ENCODE peak calls at places on chromosomes 7 and 10, in six cellular contexts. B is OCI-LY7; U is epithelial cell of esophagus; L is CD8-positive, alpha-beta T cell; Z is thoracic aorta; I is right lobe of liver. O is an unnamed sample.
A peak's percentile ranks its signal among the peaks of the same experiment; 100 is the strongest.

GRCh38 chr10:5576780-5577472 is 52.2 kb downstream of the CALML3 start:
- DNase-seq in B (no peak), U (peak; percentile 31), L (no peak), Z (no peak), I (no peak), O (no peak)

GRCh38 chr10:28532509-28533314 is at the start of gene WAC:
- DNase-seq in B (peak; percentile 95), U (peak; percentile 94), L (peak; percentile 94), Z (peak; percentile 73), I (peak; percentile 97), O (peak; percentile 94)

GRCh38 chr7:85851571-85852193 is 664.8 kb upstream of the SEMA3D start:
- DNase-seq in B (peak; percentile 21), U (peak; percentile 58), L (no peak), Z (no peak), I (no peak), O (peak; percentile 79)

GRCh38 chr7:90624128-90624980 is 28.2 kb downstream of the CDK14 start:
- DNase-seq in B (no peak), U (peak; percentile 44), L (no peak), Z (no peak), I (no peak), O (peak; percentile 69)

GRCh38 chr7:5421626-5422323 is 1.9 kb downstream of the TNRC18 start:
- DNase-seq in B (no peak), U (no peak), L (no peak), Z (no peak), I (peak; percentile 85), O (peak; percentile 77)

GRCh38 chr10:34731213-34731612 is 83.9 kb downstream of the PARD3 start:
- DNase-seq in B (no peak), U (no peak), L (no peak), Z (no peak), I (no peak), O (no peak)

GRCh38 chr10:104339469-104340098 is 1.3 kb upstream of the ITPRIP start:
- DNase-seq in B (no peak), U (peak; percentile 70), L (no peak), Z (no peak), I (peak; percentile 80), O (peak; percentile 90)

GRCh38 chr7:6501586-6502564 is 49.4 kb downstream of the GRID2IP start:
- DNase-seq in B (no peak), U (no peak), L (no peak), Z (no peak), I (no peak), O (no peak)

GRCh38 chr10:69573056-69573806 is at the start of gene NEUROG3:
- DNase-seq in B (peak; percentile 27), U (no peak), L (no peak), Z (no peak), I (no peak), O (no peak)

GRCh38 chr10:77673086-77673485 is 35.5 kb upstream of the KCNMA1 start:
- DNase-seq in B (no peak), U (no peak), L (no peak), Z (no peak), I (no peak), O (peak; percentile 31)

GRCh38 chr7:96800824-96801223 is 91.2 kb upstream of the SEM1 start:
- DNase-seq in B (no peak), U (peak; percentile 49), L (no peak), Z (no peak), I (peak; percentile 43), O (no peak)

GRCh38 chr7:31633894-31634494 is 53.0 kb upstream of the PPP1R17 start:
- DNase-seq in B (peak; percentile 20), U (peak; percentile 80), L (no peak), Z (no peak), I (peak; percentile 69), O (peak; percentile 56)

GRCh38 chr10:14468022-14468421 is 137.3 kb upstream of the FRMD4A start:
- DNase-seq in B (no peak), U (no peak), L (no peak), Z (no peak), I (no peak), O (no peak)

GRCh38 chr7:2719007-2719406 is 31.0 kb downstream of the AMZ1 start:
- DNase-seq in B (peak; percentile 55), U (no peak), L (peak; percentile 72), Z (no peak), I (no peak), O (no peak)

GRCh38 chr7:20404371-20404770 is 73.7 kb downstream of the ITGB8 start:
- DNase-seq in B (no peak), U (no peak), L (no peak), Z (no peak), I (no peak), O (no peak)

GRCh38 chr7:4754433-4755010 is 20.9 kb upstream of the AP5Z1 start:
- DNase-seq in B (no peak), U (no peak), L (peak; percentile 16), Z (no peak), I (no peak), O (no peak)

GRCh38 chr7:17807242-17807641 is 133.1 kb downstream of the SNX13 start:
- DNase-seq in B (no peak), U (no peak), L (no peak), Z (no peak), I (no peak), O (no peak)

GRCh38 chr7:104855826-104856225 is 158.2 kb upstream of the KMT2E start:
- DNase-seq in B (no peak), U (peak; percentile 28), L (no peak), Z (no peak), I (no peak), O (no peak)

GRCh38 chr7:45001138-45001694 is 1.2 kb downstream of the CCM2 start:
- DNase-seq in B (peak; percentile 96), U (peak; percentile 76), L (peak; percentile 84), Z (no peak), I (peak; percentile 60), O (peak; percentile 35)

GRCh38 chr7:73894851-73895441 is 34.0 kb downstream of the TMEM270 start:
- DNase-seq in B (no peak), U (peak; percentile 29), L (no peak), Z (peak; percentile 89), I (no peak), O (peak; percentile 96)

DNA sequence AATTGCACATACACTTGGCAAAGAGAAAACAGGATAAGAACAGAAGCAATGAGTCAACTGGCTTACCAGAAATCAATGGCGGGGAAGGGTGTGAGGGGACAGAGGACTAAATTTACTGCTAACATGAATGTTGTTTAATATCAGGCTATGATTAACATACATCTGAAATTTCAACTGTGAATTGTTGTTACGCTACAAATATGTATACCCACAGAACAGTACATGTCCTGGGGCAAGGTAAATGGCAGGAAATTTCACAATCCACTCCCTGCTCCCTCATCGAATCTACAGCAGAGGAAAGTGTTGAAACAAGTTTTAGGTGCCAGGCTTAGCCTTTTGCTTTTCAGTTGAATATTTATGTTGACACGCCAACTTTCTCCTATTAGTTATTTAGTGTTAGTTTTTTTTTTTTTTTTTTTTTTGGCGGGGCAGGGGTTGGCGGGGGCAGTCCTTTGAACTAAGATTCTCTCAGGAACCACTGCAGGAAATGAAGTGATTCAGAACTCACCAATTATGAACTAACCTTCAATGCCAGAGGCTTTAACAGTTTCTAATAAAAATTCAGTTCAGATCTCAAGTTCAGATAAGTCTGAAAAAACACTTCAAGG is 99.0 kb downstream of the UBE2H start:
- DNase-seq in B (no peak), U (peak; percentile 97), L (no peak), Z (no peak), I (peak; percentile 71), O (peak; percentile 68)
- H3K4me3 ChIP-seq in B (no peak overlapping the region), U (no peak overlapping the region), L (no peak overlapping the region), Z (peak overlapping the region; percentile 5), I (no peak overlapping the region), O (no peak overlapping the region)

DNA sequence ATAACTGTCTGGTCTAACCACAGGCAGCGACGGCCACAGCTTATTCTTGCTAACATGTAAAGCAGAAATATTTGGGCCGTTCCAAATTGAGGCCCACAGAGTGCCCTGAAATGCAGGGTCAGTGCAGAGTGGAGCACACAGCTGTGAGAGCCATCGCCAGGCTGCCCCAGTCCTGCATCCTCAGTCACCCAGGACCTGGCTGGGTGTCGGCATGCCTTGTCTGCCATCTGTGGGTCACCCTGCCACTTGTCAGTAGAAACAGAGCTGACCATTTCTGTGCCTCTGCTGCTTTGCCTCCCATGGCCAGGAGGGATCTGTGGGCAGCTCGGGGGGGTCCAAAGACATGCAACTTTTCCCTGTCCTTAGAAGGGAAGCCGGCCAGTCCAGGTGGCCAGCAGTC is 57.3 kb upstream of the BTBD16 start:
- DNase-seq in B (no peak), U (no peak), L (no peak), Z (no peak), I (no peak), O (peak; percentile 7)
- TF ChIP-seq CTCF in B (no peak), U (no peak), L (no peak), Z (no peak), I (no peak), O (no peak)

GRCh38 chr10:133422821-133423771 is 1.3 kb downstream of the SPRN start:
- DNase-seq in B (no peak), U (no peak), L (no peak), Z (no peak), I (no peak), O (no peak)
- H3K4me3 ChIP-seq in B (no peak overlapping the region), U (no peak overlapping the region), L (no peak overlapping the region), Z (no peak overlapping the region), I (no peak overlapping the region), O (no peak overlapping the region)

DNA sequence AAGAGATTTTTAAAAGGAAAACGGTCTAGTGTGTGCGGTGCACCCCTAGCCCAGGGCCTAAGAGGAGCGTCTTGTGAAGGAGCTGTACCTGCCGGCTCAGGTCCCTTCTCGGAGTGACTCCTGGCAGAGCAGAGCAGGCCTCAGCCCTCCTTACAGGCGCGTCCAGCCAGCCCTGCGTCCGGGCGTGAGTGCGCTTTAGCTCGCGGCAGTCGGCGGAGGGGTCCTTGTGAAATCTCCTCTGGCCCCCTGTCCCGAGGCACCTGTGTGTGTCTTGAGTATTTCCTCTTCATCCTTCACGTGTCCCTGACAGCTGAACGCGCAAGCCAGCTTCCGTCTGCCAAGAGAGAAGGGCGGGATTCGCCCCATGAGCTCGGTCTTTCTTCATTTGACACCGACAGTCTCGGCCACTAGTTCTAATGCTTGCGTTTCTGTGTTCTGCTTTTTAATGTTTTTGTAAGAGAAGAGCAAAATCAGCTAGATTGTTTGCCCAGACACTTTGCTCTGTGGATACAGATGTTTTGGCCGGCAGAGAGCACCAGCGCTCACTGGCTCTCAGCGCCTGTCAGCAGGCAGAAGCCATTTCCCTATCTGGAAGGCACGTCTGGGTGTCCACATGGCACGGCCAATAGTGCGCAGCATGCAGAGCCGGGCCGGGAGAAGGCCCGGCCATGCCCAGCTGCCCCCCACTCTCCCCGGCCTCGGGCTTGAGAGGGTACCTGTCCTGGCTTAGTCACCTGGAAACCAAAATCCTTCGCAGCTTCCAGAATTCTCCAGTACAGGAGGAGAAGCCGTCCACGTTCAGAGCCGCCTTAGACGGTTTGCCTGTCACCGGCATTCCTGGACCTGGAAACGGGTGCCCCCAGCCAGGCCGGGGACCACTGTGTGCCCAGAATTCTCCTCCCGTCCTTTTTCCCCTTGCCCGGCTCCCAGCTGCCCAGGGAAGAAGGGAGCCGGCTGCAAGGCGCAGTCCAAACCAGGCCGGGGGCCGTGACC is 7.0 kb downstream of the GET4 start:
- DNase-seq in B (no peak), U (no peak), L (no peak), Z (no peak), I (peak; percentile 65), O (no peak)
- TF ChIP-seq CTCF in B (no peak), U (peak; percentile 27), L (no peak), Z (no peak), I (no peak), O (no peak)